ENCODE peak calls at places on chromosomes 16 and 17, in eight cellular contexts. M is foreskin fibroblast; P is NCI-H460; Y is PC-9; Q is NCI-H2171 treated with DMSO at 0.1 percent for 48 hours; S is ELF-1; L is naive B cell; C is stimulated activated CD8-positive, alpha-beta memory T cell treated with anti-CD3 and anti-CD28 coated beads, Interleukin-12 subunit alpha, Interleukin-12 subunit beta, amount 100 ng/mL, for 4 hours. F is an unnamed sample.

GRCh38 chr16:88315543-88316105 is 67.1 kb upstream of the ZNF469 start:
- DNase-seq in M (no peak), P (peak), Y (peak), Q (no peak), S (peak), L (no peak), C (no peak), F (no peak)

GRCh38 chr16:19718624-19718965 is 524 bp downstream of the IQCK start:
- DNase-seq in M (no peak), P (no peak), Y (no peak), Q (peak), S (no peak), L (no peak), C (no peak), F (peak)

GRCh38 chr16:55562936-55563335 is 3.5 kb upstream of the CAPNS2 start:
- DNase-seq in M (peak), P (no peak), Y (no peak), Q (no peak), S (no peak), L (no peak), C (no peak), F (no peak)

GRCh38 chr16:4382795-4383357 is 11.2 kb downstream of the VASN start:
- DNase-seq in M (no peak), P (no peak), Y (no peak), Q (no peak), S (no peak), L (no peak), C (no peak), F (no peak)

GRCh38 chr17:20268700-20269475 is 198.5 kb downstream of the LGALS9B start:
- DNase-seq in M (no peak), P (no peak), Y (no peak), Q (no peak), S (no peak), L (no peak), C (no peak), F (no peak)

GRCh38 chr17:74711058-74711824 is 1.5 kb downstream of the CD300LF start:
- DNase-seq in M (no peak), P (no peak), Y (peak), Q (no peak), S (no peak), L (no peak), C (no peak), F (no peak)

GRCh38 chr16:72635104-72635503 is 412.8 kb downstream of the ZFHX3 start:
- DNase-seq in M (no peak), P (no peak), Y (no peak), Q (no peak), S (no peak), L (no peak), C (no peak), F (no peak)

GRCh38 chr17:77909236-77909635 is 49.3 kb upstream of the TNRC6C start:
- DNase-seq in M (no peak), P (no peak), Y (no peak), Q (no peak), S (no peak), L (no peak), C (no peak), F (no peak)

GRCh38 chr16:70582280-70582978 is 58.8 kb downstream of the SF3B3 start:
- DNase-seq in M (no peak), P (no peak), Y (peak), Q (no peak), S (peak), L (no peak), C (no peak), F (no peak)